ENCODE peak calls at places on chromosomes 3 and 15, in six cellular contexts. S is IMR-90, U is neuronal stem cell, L is H9, C is H1, A is trophoblast cell. J is an unnamed sample.

GRCh38 chr15:78033864-78034263 is 43.6 kb downstream of the TBC1D2B start:
- DNase-seq in L (no peak), C (no peak), S (peak), U (no peak), A (no peak), J (peak)

GRCh38 chr15:51846066-51846462 is 16.6 kb downstream of the TMOD3 start:
- DNase-seq in U (no peak), S (no peak), C (no peak), A (no peak), L (no peak), J (no peak)

GRCh38 chr3:96813820-96814580 is 394 bp upstream of the EPHA6 start:
- DNase-seq in A (peak), L (peak), S (peak), C (no peak), U (peak), J (peak)

GRCh38 chr3:42864321-42864950 is 11.2 kb downstream of the CYP8B1 start:
- DNase-seq in L (no peak), U (no peak), S (no peak), C (no peak), A (no peak), J (no peak)

GRCh38 chr3:11010406-11011165 is 18.0 kb downstream of the SLC6A1 start:
- DNase-seq in S (no peak), U (no peak), L (no peak), A (no peak), C (no peak), J (no peak)

GRCh38 chr3:165797551-165797950 is 39.7 kb downstream of the BCHE start:
- DNase-seq in L (no peak), A (no peak), U (no peak), S (no peak), C (no peak), J (no peak)

GRCh38 chr15:78850352-78850751 is 22.3 kb upstream of the MORF4L1 start:
- DNase-seq in C (no peak), S (no peak), L (no peak), A (no peak), U (no peak), J (no peak)

GRCh38 chr15:65189102-65189740 is 4.1 kb upstream of the CLPX start:
- DNase-seq in U (peak), C (peak), A (peak), S (peak), L (peak), J (peak)

GRCh38 chr3:46642971-46643370 is 30.6 kb downstream of the FAM240A start:
- DNase-seq in U (no peak), S (no peak), C (no peak), L (no peak), A (peak), J (no peak)

GRCh38 chr15:88652456-88653199 is 13.8 kb downstream of the ISG20 start:
- DNase-seq in U (no peak), S (no peak), A (no peak), C (peak), L (no peak), J (no peak)

GRCh38 chr3:71601811-71602210 is 18.3 kb upstream of the FOXP1 start:
- DNase-seq in C (no peak), S (peak), U (no peak), L (no peak), A (no peak), J (no peak)

GRCh38 chr3:46558184-46559029 is 7.7 kb downstream of the LRRC2 start:
- DNase-seq in A (peak), U (no peak), S (peak), C (peak), L (peak), J (peak)

GRCh38 chr3:194265505-194265892 is 85.6 kb downstream of the CPN2 start:
- DNase-seq in L (peak), S (peak), C (no peak), U (no peak), A (no peak), J (peak)

DNA sequence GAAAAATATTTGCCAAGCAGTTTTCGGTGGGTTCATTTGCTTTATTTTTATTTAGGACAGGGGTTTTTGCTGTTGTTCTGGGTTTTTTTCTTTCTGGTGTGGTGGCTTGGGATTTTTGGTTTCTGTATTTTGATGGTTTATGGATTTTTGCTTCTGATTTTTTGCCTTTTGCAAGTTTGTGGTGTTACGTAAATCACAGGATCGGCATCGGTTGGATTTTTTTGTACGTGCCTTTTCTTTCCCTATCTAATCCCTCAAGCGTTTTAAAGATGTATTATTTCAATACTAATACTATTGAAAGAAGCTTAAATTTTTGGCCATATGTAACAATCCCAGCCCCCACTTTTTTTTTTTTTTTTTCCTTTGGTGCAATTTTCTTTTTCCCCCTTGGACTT is 788 bp upstream of the BCL6 start:
- DNase-seq in S (no peak), A (peak), U (no peak), L (no peak), C (no peak), J (no peak)
- H4K8ac ChIP-seq in S (no peak), A (no peak), U (no peak), L (no peak), C (no peak), J (no peak)

DNA sequence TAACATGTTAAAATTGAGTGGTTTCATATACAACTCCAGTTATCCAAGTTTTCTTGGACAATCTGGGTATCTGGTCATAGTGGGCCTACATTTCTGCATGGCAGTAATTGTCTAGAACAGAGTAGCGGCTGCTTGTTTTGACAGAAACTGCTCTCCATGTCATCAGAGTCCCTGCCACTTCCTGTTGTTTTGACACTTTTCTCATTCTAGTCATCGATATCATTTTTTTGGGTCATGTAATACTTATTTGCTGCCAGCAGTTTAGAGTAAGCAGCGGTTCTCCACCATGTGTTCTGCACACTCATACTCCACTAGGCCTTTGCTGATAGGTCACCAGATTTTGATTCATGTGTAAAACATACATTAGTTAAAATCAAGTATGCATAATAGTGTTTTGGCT is 81.5 kb downstream of the SLC25A26 start:
- DNase-seq in U (no peak), A (no peak), S (no peak), C (no peak), L (no peak), J (no peak)
- H3K14ac ChIP-seq in U (no peak), A (no peak), S (no peak), C (no peak), L (no peak), J (no peak)

GRCh38 chr3:98901032-98901464 is 447 bp downstream of the DCBLD2 start:
- DNase-seq in U (peak), S (peak), A (peak), C (peak), L (peak), J (peak)
- H3K4ac ChIP-seq in U (no peak), S (peak), A (peak), C (no peak), L (no peak), J (peak)

GRCh38 chr15:53830707-53831386 is 71.4 kb upstream of the WDR72 start:
- DNase-seq in S (no peak), C (no peak), A (peak), L (no peak), U (no peak), J (no peak)

GRCh38 chr15:53833134-53833624 is 73.7 kb upstream of the WDR72 start:
- DNase-seq in S (peak), C (no peak), U (no peak), A (peak), L (no peak), J (no peak)

GRCh38 chr15:53829471-53829870 is 70.0 kb upstream of the WDR72 start:
- DNase-seq in C (no peak), L (no peak), S (no peak), A (no peak), U (no peak), J (no peak)

GRCh38 chr15:53834214-53834613 is 74.8 kb upstream of the WDR72 start:
- DNase-seq in C (no peak), S (no peak), U (no peak), A (no peak), L (no peak), J (no peak)

GRCh38 chr15:53831907-53832793 is 72.7 kb upstream of the WDR72 start:
- DNase-seq in C (no peak), L (no peak), S (no peak), U (no peak), A (peak), J (no peak)
- H4K8ac ChIP-seq in C (no peak), L (no peak), S (no peak), U (no peak), A (peak), J (no peak)

DNA sequence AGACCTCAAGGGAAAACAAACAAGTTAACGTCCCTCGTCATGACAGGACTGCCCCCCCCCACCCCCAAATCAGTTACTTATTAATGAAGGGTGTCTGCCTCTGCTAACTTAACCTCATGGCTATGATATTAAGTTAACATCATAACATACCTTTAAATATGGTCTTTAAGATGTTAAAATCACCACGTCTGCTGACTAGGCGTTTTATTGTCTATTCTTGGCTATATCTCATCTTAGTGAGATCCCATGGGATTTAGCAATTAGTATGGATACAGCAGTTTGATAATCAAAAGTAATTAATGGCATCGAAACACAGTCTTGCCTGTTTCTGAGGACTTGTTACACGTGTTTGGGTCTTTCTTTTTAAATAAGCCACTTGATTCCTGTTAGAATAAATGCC is 186.9 kb downstream of the FOXB1 start:
- DNase-seq in S (no peak), L (no peak), C (no peak), U (no peak), A (no peak), J (no peak)
- H3K14ac ChIP-seq in S (no peak), L (no peak), C (no peak), U (no peak), A (no peak), J (no peak)

GRCh38 chr15:74614744-74615312 is 808 bp upstream of the CLK3 start:
- DNase-seq in C (no peak), L (peak), A (peak), U (no peak), S (peak), J (peak)

GRCh38 chr15:74616020-74616939 is 644 bp downstream of the CLK3 start:
- DNase-seq in L (no peak), U (no peak), C (no peak), S (peak), A (peak), J (peak)

GRCh38 chr15:74613953-74614743 is 1.5 kb upstream of the CLK3 start:
- DNase-seq in U (peak), A (peak), C (peak), L (peak), S (no peak), J (no peak)

GRCh38 chr15:74616996-74617395 is 1.4 kb downstream of the CLK3 start:
- DNase-seq in U (no peak), L (no peak), C (no peak), A (peak), S (no peak), J (no peak)

GRCh38 chr15:74615313-74616019 is at the start of gene CLK3:
- DNase-seq in A (peak), L (peak), U (peak), S (peak), C (peak), J (peak)
- H3K4ac ChIP-seq in A (peak), L (no peak), U (peak), S (peak), C (no peak), J (peak)

GRCh38 chr15:24763891-24764290 is 88.3 kb downstream of the NPAP1 start:
- DNase-seq in L (no peak), C (no peak), A (no peak), S (no peak), U (no peak), J (no peak)

GRCh38 chr15:24766511-24767133 is 91.0 kb downstream of the NPAP1 start:
- DNase-seq in A (no peak), C (no peak), U (no peak), S (no peak), L (no peak), J (no peak)

GRCh38 chr15:24761704-24762302 is 86.2 kb downstream of the NPAP1 start:
- DNase-seq in C (no peak), A (peak), L (no peak), U (no peak), S (peak), J (peak)

GRCh38 chr15:24760066-24760465 is 84.5 kb downstream of the NPAP1 start:
- DNase-seq in C (no peak), L (no peak), U (no peak), A (no peak), S (no peak), J (no peak)

DNA sequence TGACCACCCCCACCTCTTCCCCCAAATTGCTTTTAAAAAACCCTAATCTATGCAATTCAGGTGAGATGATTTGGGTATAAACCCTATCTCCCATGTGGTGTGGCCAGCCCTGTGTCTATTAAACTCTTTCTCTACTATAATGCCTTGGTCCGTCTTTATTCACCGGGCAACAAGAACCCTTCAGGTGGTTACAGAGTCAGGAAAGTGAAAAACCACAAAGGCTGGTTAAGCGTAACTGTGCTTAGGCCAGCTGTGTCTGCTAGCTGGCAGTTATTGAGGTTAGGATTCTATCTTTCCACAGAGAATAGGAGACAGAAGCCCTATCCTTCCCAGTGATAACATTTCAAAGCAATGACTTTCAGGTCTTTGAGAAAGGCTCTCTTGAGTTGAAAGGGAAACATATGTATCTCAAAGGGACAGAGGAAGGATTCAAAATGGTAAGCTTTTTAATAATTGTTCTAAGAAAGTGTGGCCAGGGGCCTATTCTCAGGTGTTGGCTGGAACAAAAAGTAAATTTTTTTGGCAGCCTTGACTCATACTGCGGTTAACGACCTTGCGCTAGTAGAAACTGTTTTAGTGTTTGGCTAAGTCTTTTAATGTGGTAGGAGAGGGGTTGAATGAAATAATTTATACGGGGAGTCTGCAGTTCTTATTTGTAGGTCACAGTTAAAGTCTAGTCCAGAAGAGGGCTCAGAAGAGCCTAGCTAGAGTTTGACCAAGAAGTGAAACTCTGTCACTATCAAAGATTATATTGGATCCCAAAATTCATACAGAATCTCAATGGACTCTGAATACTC is 89.0 kb downstream of the NPAP1 start:
- DNase-seq in C (no peak), S (no peak), A (no peak), L (no peak), U (no peak), J (no peak)
- H4K8ac ChIP-seq in C (peak), S (no peak), A (no peak), L (no peak), U (no peak), J (no peak)

DNA sequence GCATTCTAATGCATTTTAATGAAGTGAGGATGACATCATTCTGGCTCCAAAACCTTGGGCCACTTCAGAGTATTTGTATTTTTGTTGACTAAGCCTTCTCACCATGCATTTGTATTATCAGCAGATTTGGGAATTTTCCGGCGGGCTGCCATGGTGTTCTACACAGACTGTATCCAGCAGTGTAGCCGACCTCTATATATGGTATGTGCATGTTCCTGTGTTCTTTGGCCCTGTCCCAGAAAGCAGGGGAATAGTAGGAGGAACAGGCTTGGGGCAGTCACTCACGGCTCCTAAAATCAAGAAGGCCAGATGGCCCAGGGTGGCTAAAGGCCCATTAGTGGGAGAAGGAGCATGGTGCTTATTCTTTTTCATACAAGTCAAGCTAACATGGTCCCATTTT is 80.5 kb downstream of the USF3 start:
- DNase-seq in U (no peak), C (no peak), S (no peak), L (no peak), A (no peak), J (no peak)
- H3K14ac ChIP-seq in U (no peak), C (no peak), S (no peak), L (no peak), A (no peak), J (no peak)

GRCh38 chr3:153160451-153161137 is 1.4 kb upstream of the RAP2B start:
- DNase-seq in C (peak), S (peak), L (peak), A (peak), U (peak), J (peak)

GRCh38 chr3:153161714-153162512 is at the start of gene RAP2B:
- DNase-seq in S (peak), C (peak), U (peak), L (peak), A (peak), J (peak)

GRCh38 chr3:153162513-153163348 is 705 bp downstream of the RAP2B start:
- DNase-seq in C (peak), A (peak), U (peak), L (peak), S (peak), J (peak)

GRCh38 chr3:153159771-153160397 is 2.1 kb upstream of the RAP2B start:
- DNase-seq in L (no peak), C (no peak), U (no peak), A (no peak), S (no peak), J (no peak)

GRCh38 chr3:153161138-153161713 is 800 bp upstream of the RAP2B start:
- DNase-seq in S (peak), U (peak), L (peak), C (peak), A (peak), J (peak)
- H3K4ac ChIP-seq in S (peak), U (no peak), L (no peak), C (no peak), A (no peak), J (peak)

J was measured in mesenchymal stem cell.